ENCODE peak calls at places on chromosome 11, in nine cellular contexts. One of them, this sample, is unnamed. For H3K4me1, the result is how much of the 10 kb centered on the place peaks cover.

GRCh38 chr11:70496591-70497535 is 98.5 kb downstream of the CTTN start:
- DNase-seq in IMR-90: no peak
- DNase-seq in sigmoid colon: peak
- DNase-seq in heart left ventricle: no peak
- DNase-seq in endothelial cell of umbilical vein: no peak
- DNase-seq in ovary: peak
- DNase-seq in body of pancreas: no peak
- DNase-seq in transverse colon: no peak
- DNase-seq in K562: no peak
- DNase-seq in this sample: no peak

GRCh38 chr11:22583963-22584492 is 41.6 kb downstream of the FANCF start:
- DNase-seq in IMR-90: no peak
- DNase-seq in sigmoid colon: no peak
- DNase-seq in heart left ventricle: no peak
- DNase-seq in endothelial cell of umbilical vein: no peak
- DNase-seq in ovary: no peak
- DNase-seq in body of pancreas: no peak
- DNase-seq in transverse colon: no peak
- DNase-seq in K562: no peak
- DNase-seq in this sample: no peak

GRCh38 chr11:28343304-28344233 is 235.4 kb downstream of the METTL15 start:
- DNase-seq in IMR-90: peak
- DNase-seq in sigmoid colon: no peak
- DNase-seq in heart left ventricle: no peak
- DNase-seq in endothelial cell of umbilical vein: peak
- DNase-seq in ovary: no peak
- DNase-seq in body of pancreas: no peak
- DNase-seq in transverse colon: no peak
- DNase-seq in K562: peak
- DNase-seq in this sample: no peak

GRCh38 chr11:69867076-69868002 is 48.1 kb upstream of the FGF3 start:
- DNase-seq in IMR-90: peak
- DNase-seq in sigmoid colon: no peak
- DNase-seq in heart left ventricle: no peak
- DNase-seq in endothelial cell of umbilical vein: no peak
- DNase-seq in ovary: no peak
- DNase-seq in body of pancreas: no peak
- DNase-seq in transverse colon: no peak
- DNase-seq in K562: no peak
- DNase-seq in this sample: peak

GRCh38 chr11:118911880-118912741 is 13.6 kb downstream of the BCL9L start:
- DNase-seq in IMR-90: peak
- DNase-seq in sigmoid colon: peak
- DNase-seq in heart left ventricle: peak
- DNase-seq in endothelial cell of umbilical vein: peak
- DNase-seq in ovary: peak
- DNase-seq in body of pancreas: peak
- DNase-seq in transverse colon: peak
- DNase-seq in K562: peak
- DNase-seq in this sample: peak

GRCh38 chr11:96272542-96273306 is 70.3 kb downstream of the MAML2 start:
- DNase-seq in IMR-90: peak
- DNase-seq in sigmoid colon: no peak
- DNase-seq in heart left ventricle: no peak
- DNase-seq in endothelial cell of umbilical vein: peak
- DNase-seq in ovary: no peak
- DNase-seq in body of pancreas: peak
- DNase-seq in transverse colon: no peak
- DNase-seq in K562: no peak
- DNase-seq in this sample: no peak

GRCh38 chr11:32050256-32050655 is 40.6 kb upstream of the RCN1 start:
- DNase-seq in IMR-90: no peak
- DNase-seq in sigmoid colon: no peak
- DNase-seq in heart left ventricle: no peak
- DNase-seq in endothelial cell of umbilical vein: no peak
- DNase-seq in ovary: no peak
- DNase-seq in body of pancreas: no peak
- DNase-seq in transverse colon: no peak
- DNase-seq in K562: no peak
- DNase-seq in this sample: no peak

GRCh38 chr11:128830836-128831780 is 36.0 kb downstream of the KCNJ1 start:
- DNase-seq in IMR-90: peak
- DNase-seq in sigmoid colon: peak
- DNase-seq in heart left ventricle: peak
- DNase-seq in endothelial cell of umbilical vein: peak
- DNase-seq in ovary: peak
- DNase-seq in body of pancreas: peak
- DNase-seq in transverse colon: peak
- DNase-seq in K562: peak
- DNase-seq in this sample: peak

GRCh38 chr11:104390696-104391095 is 226.7 kb upstream of the PDGFD start:
- DNase-seq in IMR-90: peak
- DNase-seq in sigmoid colon: no peak
- DNase-seq in heart left ventricle: no peak
- DNase-seq in endothelial cell of umbilical vein: no peak
- DNase-seq in ovary: no peak
- DNase-seq in body of pancreas: no peak
- DNase-seq in transverse colon: no peak
- DNase-seq in K562: no peak
- DNase-seq in this sample: no peak

GRCh38 chr11:6319879-6320410 is 356 bp downstream of the CAVIN3 start:
- DNase-seq in IMR-90: peak
- DNase-seq in sigmoid colon: peak
- DNase-seq in heart left ventricle: peak
- DNase-seq in endothelial cell of umbilical vein: peak
- DNase-seq in ovary: peak
- DNase-seq in body of pancreas: peak
- DNase-seq in transverse colon: peak
- DNase-seq in K562: peak
- DNase-seq in this sample: peak

GRCh38 chr11:70551323-70552166 is 153.2 kb downstream of the CTTN start:
- DNase-seq in IMR-90: peak
- DNase-seq in sigmoid colon: no peak
- DNase-seq in heart left ventricle: no peak
- DNase-seq in endothelial cell of umbilical vein: no peak
- DNase-seq in ovary: no peak
- DNase-seq in body of pancreas: no peak
- DNase-seq in transverse colon: no peak
- DNase-seq in K562: no peak
- DNase-seq in this sample: peak

GRCh38 chr11:44833869-44834452 is 107.2 kb downstream of the TSPAN18 start:
- DNase-seq in IMR-90: no peak
- DNase-seq in sigmoid colon: no peak
- DNase-seq in heart left ventricle: no peak
- DNase-seq in endothelial cell of umbilical vein: no peak
- DNase-seq in ovary: no peak
- DNase-seq in body of pancreas: no peak
- DNase-seq in transverse colon: no peak
- DNase-seq in K562: no peak
- DNase-seq in this sample: no peak

GRCh38 chr11:60919956-60920355 is 4.3 kb upstream of the TMEM132A start:
- DNase-seq in IMR-90: no peak
- DNase-seq in sigmoid colon: no peak
- DNase-seq in heart left ventricle: no peak
- DNase-seq in endothelial cell of umbilical vein: no peak
- DNase-seq in ovary: no peak
- DNase-seq in body of pancreas: no peak
- DNase-seq in transverse colon: no peak
- DNase-seq in K562: no peak
- DNase-seq in this sample: peak

GRCh38 chr11:123107945-123108344 is 46.0 kb upstream of the HSPA8 start:
- DNase-seq in IMR-90: no peak
- DNase-seq in sigmoid colon: no peak
- DNase-seq in heart left ventricle: no peak
- DNase-seq in endothelial cell of umbilical vein: no peak
- DNase-seq in ovary: no peak
- DNase-seq in body of pancreas: no peak
- DNase-seq in transverse colon: no peak
- DNase-seq in K562: no peak
- DNase-seq in this sample: no peak

DNA sequence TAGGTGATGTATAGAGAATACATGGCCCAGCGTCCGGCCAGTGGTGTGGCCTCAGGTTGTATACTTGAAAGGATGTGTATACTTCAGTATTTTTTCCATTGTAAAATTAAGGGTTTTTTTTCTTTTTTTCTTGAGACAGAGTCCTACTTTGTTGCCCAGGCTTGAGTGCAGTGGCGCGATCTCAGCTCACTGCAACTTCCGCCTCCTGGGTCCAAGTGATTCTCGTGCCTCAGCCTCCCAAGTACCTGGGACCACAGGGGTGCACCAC is 15.8 kb downstream of the ZBTB16 start:
- DNase-seq in IMR-90: no peak
- DNase-seq in sigmoid colon: peak
- DNase-seq in heart left ventricle: no peak
- DNase-seq in endothelial cell of umbilical vein: no peak
- DNase-seq in ovary: no peak
- DNase-seq in body of pancreas: no peak
- DNase-seq in transverse colon: no peak
- DNase-seq in K562: no peak
- DNase-seq in this sample: no peak
- H3K4me1 ChIP-seq in IMR-90: under half
- H3K4me1 ChIP-seq in sigmoid colon: half or more
- H3K4me1 ChIP-seq in heart left ventricle: half or more
- H3K4me1 ChIP-seq in endothelial cell of umbilical vein: under half
- H3K4me1 ChIP-seq in ovary: under half
- H3K4me1 ChIP-seq in body of pancreas: half or more
- H3K4me1 ChIP-seq in transverse colon: half or more
- H3K4me1 ChIP-seq in K562: under half
- H3K4me1 ChIP-seq in this sample: half or more

GRCh38 chr11:108588287-108588686 is 5.3 kb downstream of the EXPH5 start:
- DNase-seq in IMR-90: no peak
- DNase-seq in sigmoid colon: no peak
- DNase-seq in heart left ventricle: no peak
- DNase-seq in endothelial cell of umbilical vein: no peak
- DNase-seq in ovary: no peak
- DNase-seq in body of pancreas: no peak
- DNase-seq in transverse colon: no peak
- DNase-seq in K562: no peak
- DNase-seq in this sample: no peak
- TF ChIP-seq CTCF in IMR-90: no peak
- TF ChIP-seq CTCF in sigmoid colon: no peak
- TF ChIP-seq CTCF in heart left ventricle: no peak
- TF ChIP-seq CTCF in endothelial cell of umbilical vein: no peak
- TF ChIP-seq CTCF in ovary: no peak
- TF ChIP-seq CTCF in body of pancreas: no peak
- TF ChIP-seq CTCF in transverse colon: no peak
- TF ChIP-seq CTCF in K562: peak
- TF ChIP-seq CTCF in this sample: no peak

GRCh38 chr11:114161486-114162250 is 102.2 kb downstream of the ZBTB16 start:
- DNase-seq in IMR-90: no peak
- DNase-seq in sigmoid colon: no peak
- DNase-seq in heart left ventricle: no peak
- DNase-seq in endothelial cell of umbilical vein: no peak
- DNase-seq in ovary: no peak
- DNase-seq in body of pancreas: no peak
- DNase-seq in transverse colon: no peak
- DNase-seq in K562: no peak
- DNase-seq in this sample: no peak

GRCh38 chr11:114160884-114161283 is 101.4 kb downstream of the ZBTB16 start:
- DNase-seq in IMR-90: no peak
- DNase-seq in sigmoid colon: no peak
- DNase-seq in heart left ventricle: no peak
- DNase-seq in endothelial cell of umbilical vein: no peak
- DNase-seq in ovary: no peak
- DNase-seq in body of pancreas: no peak
- DNase-seq in transverse colon: no peak
- DNase-seq in K562: no peak
- DNase-seq in this sample: no peak

GRCh38 chr11:114159320-114159719 is 99.8 kb downstream of the ZBTB16 start:
- DNase-seq in IMR-90: no peak
- DNase-seq in sigmoid colon: peak
- DNase-seq in heart left ventricle: no peak
- DNase-seq in endothelial cell of umbilical vein: peak
- DNase-seq in ovary: no peak
- DNase-seq in body of pancreas: no peak
- DNase-seq in transverse colon: no peak
- DNase-seq in K562: no peak
- DNase-seq in this sample: no peak

GRCh38 chr11:114158886-114159285 is 99.4 kb downstream of the ZBTB16 start:
- DNase-seq in IMR-90: peak
- DNase-seq in sigmoid colon: peak
- DNase-seq in heart left ventricle: no peak
- DNase-seq in endothelial cell of umbilical vein: no peak
- DNase-seq in ovary: no peak
- DNase-seq in body of pancreas: no peak
- DNase-seq in transverse colon: no peak
- DNase-seq in K562: no peak
- DNase-seq in this sample: no peak

GRCh38 chr11:114159802-114160588 is 100.5 kb downstream of the ZBTB16 start:
- DNase-seq in IMR-90: peak
- DNase-seq in sigmoid colon: peak
- DNase-seq in heart left ventricle: peak
- DNase-seq in endothelial cell of umbilical vein: peak
- DNase-seq in ovary: peak
- DNase-seq in body of pancreas: peak
- DNase-seq in transverse colon: peak
- DNase-seq in K562: peak
- DNase-seq in this sample: peak
- TF ChIP-seq POLR2A in IMR-90: no peak
- TF ChIP-seq POLR2A in sigmoid colon: peak
- TF ChIP-seq POLR2A in heart left ventricle: peak
- TF ChIP-seq POLR2A in endothelial cell of umbilical vein: peak
- TF ChIP-seq POLR2A in ovary: peak
- TF ChIP-seq POLR2A in body of pancreas: peak
- TF ChIP-seq POLR2A in transverse colon: peak
- TF ChIP-seq POLR2A in K562: no peak
- TF ChIP-seq POLR2A in this sample: peak

GRCh38 chr11:77069969-77070582 is 3.3 kb downstream of the CAPN5 start:
- DNase-seq in IMR-90: no peak
- DNase-seq in sigmoid colon: no peak
- DNase-seq in heart left ventricle: peak
- DNase-seq in endothelial cell of umbilical vein: no peak
- DNase-seq in ovary: no peak
- DNase-seq in body of pancreas: no peak
- DNase-seq in transverse colon: peak
- DNase-seq in K562: no peak
- DNase-seq in this sample: peak
- H3K4me1 ChIP-seq in IMR-90: under half
- H3K4me1 ChIP-seq in sigmoid colon: half or more
- H3K4me1 ChIP-seq in heart left ventricle: under half
- H3K4me1 ChIP-seq in endothelial cell of umbilical vein: under half
- H3K4me1 ChIP-seq in ovary: under half
- H3K4me1 ChIP-seq in body of pancreas: half or more
- H3K4me1 ChIP-seq in transverse colon: half or more
- H3K4me1 ChIP-seq in K562: under half
- H3K4me1 ChIP-seq in this sample: under half

DNA sequence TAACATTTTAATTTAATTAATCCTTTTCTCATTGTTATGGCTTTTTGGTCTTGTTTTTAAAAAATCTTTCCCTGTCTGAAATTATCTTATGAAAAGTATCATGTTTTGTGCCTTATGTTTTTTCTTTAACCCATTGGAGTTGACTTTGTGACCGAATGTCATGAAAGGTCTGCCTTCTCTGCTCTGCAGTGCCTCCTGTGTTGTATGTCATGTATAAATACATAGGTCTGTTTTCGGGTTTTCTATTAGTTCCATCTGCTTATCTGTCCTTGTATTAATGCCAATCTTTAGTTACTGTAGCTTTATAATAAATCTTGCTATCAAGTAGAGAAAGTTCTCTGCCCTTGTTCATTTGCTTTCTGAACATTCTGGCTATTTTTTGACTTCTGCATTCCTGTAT is 73.0 kb downstream of the ZBTB44 start:
- DNase-seq in IMR-90: no peak
- DNase-seq in sigmoid colon: no peak
- DNase-seq in heart left ventricle: no peak
- DNase-seq in endothelial cell of umbilical vein: no peak
- DNase-seq in ovary: no peak
- DNase-seq in body of pancreas: no peak
- DNase-seq in transverse colon: no peak
- DNase-seq in K562: no peak
- DNase-seq in this sample: no peak
- TF ChIP-seq CTCF in IMR-90: peak
- TF ChIP-seq CTCF in sigmoid colon: no peak
- TF ChIP-seq CTCF in heart left ventricle: no peak
- TF ChIP-seq CTCF in endothelial cell of umbilical vein: no peak
- TF ChIP-seq CTCF in ovary: no peak
- TF ChIP-seq CTCF in body of pancreas: no peak
- TF ChIP-seq CTCF in transverse colon: no peak
- TF ChIP-seq CTCF in K562: no peak
- TF ChIP-seq CTCF in this sample: no peak